ENCODE peak calls at places on chromosomes 6 and 20, in seven cellular contexts. E is CD8-positive, alpha-beta T cell; H is uterus; O is stomach; L is PC-9; B is CD8-positive, alpha-beta memory T cell; Z is sigmoid colon. I is an unnamed sample.

GRCh38 chr6:52377538-52378221 is 15.7 kb downstream of the PAQR8 start:
- DNase-seq in E (no peak), H (no peak), O (no peak), L (no peak), B (no peak), Z (no peak), I (no peak)

GRCh38 chr6:5537132-5537531 is 275.8 kb downstream of the FARS2 start:
- DNase-seq in E (no peak), H (no peak), O (no peak), L (no peak), B (no peak), Z (no peak), I (no peak)

GRCh38 chr6:31586596-31586995 is 519 bp downstream of the LST1 start:
- DNase-seq in E (no peak), H (no peak), O (no peak), L (no peak), B (peak; percentile 55), Z (no peak), I (no peak)

GRCh38 chr20:20255104-20255503 is 112.8 kb upstream of the INSM1 start:
- DNase-seq in E (no peak), H (no peak), O (no peak), L (no peak), B (no peak), Z (no peak), I (no peak)

GRCh38 chr6:26454641-26455040 is 3.1 kb upstream of the BTN2A1 start:
- DNase-seq in E (no peak), H (no peak), O (no peak), L (no peak), B (no peak), Z (no peak), I (no peak)

GRCh38 chr6:98581725-98582124 is 252.6 kb upstream of the POU3F2 start:
- DNase-seq in E (no peak), H (no peak), O (no peak), L (no peak), B (no peak), Z (no peak), I (peak; percentile 12)

GRCh38 chr6:25052181-25052580 is 116.4 kb upstream of the RIPOR2 start:
- DNase-seq in E (no peak), H (no peak), O (no peak), L (peak; percentile 71), B (no peak), Z (no peak), I (peak; percentile 51)

GRCh38 chr6:53376661-53377226 is 28.0 kb upstream of the ELOVL5 start:
- DNase-seq in E (no peak), H (no peak), O (no peak), L (no peak), B (no peak), Z (no peak), I (no peak)

GRCh38 chr6:106114492-106114891 is 28.4 kb downstream of the PRDM1 start:
- DNase-seq in E (no peak), H (no peak), O (no peak), L (no peak), B (peak; percentile 65), Z (no peak), I (no peak)

GRCh38 chr6:82331031-82331773 is 32.4 kb upstream of the TPBG start:
- DNase-seq in E (no peak), H (no peak), O (no peak), L (peak; percentile 89), B (no peak), Z (no peak), I (peak; percentile 79)

GRCh38 chr6:21201673-21202430 is 391.7 kb upstream of the SOX4 start:
- DNase-seq in E (no peak), H (no peak), O (no peak), L (peak; percentile 58), B (no peak), Z (no peak), I (peak; percentile 82)

GRCh38 chr20:62617711-62618483 is 24.4 kb upstream of the SLCO4A1 start:
- DNase-seq in E (peak; percentile 42), H (peak; percentile 71), O (peak; percentile 46), L (peak; percentile 58), B (peak; percentile 63), Z (peak; percentile 81), I (peak; percentile 80)

GRCh38 chr6:67818322-67818721 is 816.8 kb upstream of the ADGRB3 start:
- DNase-seq in E (no peak), H (no peak), O (no peak), L (no peak), B (no peak), Z (no peak), I (no peak)

GRCh38 chr20:24337074-24337473 is 132.4 kb upstream of the SYNDIG1 start:
- DNase-seq in E (no peak), H (no peak), O (no peak), L (peak; percentile 72), B (no peak), Z (no peak), I (peak; percentile 74)
- H3K27ac ChIP-seq in E (no peak overlapping the region), H (no peak overlapping the region), O (no peak overlapping the region), L (peak overlapping the region; percentile 48), B (no peak overlapping the region), Z (no peak overlapping the region), I (no peak overlapping the region)

GRCh38 chr6:43780293-43780692 is 10.3 kb downstream of the VEGFA start:
- DNase-seq in E (no peak), H (no peak), O (no peak), L (no peak), B (no peak), Z (no peak), I (no peak)

GRCh38 chr6:43781572-43781928 is 11.5 kb downstream of the VEGFA start:
- DNase-seq in E (no peak), H (no peak), O (no peak), L (no peak), B (no peak), Z (no peak), I (no peak)

GRCh38 chr6:43779864-43780260 is 9.9 kb downstream of the VEGFA start:
- DNase-seq in E (no peak), H (peak; percentile 77), O (peak; percentile 78), L (no peak), B (no peak), Z (no peak), I (no peak)

GRCh38 chr6:43781941-43782704 is 12.1 kb downstream of the VEGFA start:
- DNase-seq in E (no peak), H (no peak), O (no peak), L (no peak), B (no peak), Z (no peak), I (no peak)

DNA sequence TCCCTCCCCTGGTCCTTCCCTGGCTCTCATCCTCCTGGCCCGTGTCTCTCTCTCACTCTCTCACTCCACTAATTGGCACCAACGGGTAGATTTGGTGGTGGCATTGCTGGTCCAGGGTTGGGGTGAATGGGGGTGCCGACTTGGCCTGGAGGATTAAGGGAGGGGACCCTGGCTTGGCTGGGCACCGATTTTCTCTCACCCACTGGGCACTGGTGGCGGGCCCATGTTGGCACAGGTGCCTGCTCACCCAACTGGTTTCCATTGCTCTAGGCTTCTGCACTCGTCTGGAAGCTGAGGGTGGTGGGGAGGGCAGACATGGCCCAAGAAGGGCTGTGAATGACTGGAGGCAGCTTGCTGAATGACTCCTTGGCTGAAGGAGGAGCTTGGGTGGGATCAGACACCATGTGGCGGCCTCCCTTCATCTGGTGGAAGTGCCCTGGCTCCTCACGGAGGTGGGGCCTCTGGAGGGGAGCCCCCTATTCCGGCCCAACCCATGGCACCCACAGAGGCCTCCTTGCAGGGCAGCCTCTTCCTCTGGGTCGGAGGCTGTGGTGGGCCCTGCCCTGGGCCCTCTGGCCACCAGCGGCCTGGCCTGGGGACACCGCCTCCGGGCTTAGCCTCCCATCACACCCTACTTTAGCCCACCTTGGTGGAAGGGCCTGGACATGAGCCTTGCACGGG is 11.0 kb downstream of the VEGFA start:
- DNase-seq in E (no peak), H (no peak), O (no peak), L (no peak), B (no peak), Z (no peak), I (no peak)
- H3K36me3 ChIP-seq in E (no peaks in the 10 kb centered on the region), H (no peaks in the 10 kb centered on the region), O (peaks cover 99% of the 10 kb centered on the region), L (peaks cover 82% of the 10 kb centered on the region), B (no peaks in the 10 kb centered on the region), Z (peaks cover 8% of the 10 kb centered on the region), I (peaks cover 92% of the 10 kb centered on the region)

DNA sequence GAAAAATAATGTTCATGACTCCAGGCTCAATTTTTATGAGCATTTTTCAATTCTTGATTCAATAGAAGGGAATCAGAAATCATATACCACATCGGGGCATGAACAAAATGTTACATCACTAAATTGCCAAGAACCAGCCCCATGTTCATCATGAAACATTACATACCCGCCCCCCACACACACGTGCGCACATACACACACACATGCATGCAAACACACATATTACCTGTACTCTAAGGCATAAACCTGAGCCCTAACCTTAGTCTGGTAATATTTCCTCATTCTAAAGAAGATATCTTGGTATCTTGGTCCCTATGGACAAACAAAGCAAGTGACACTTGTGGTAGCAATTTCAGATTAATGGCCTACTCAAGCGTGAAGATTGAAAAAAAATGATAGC is 95.5 kb upstream of the DOK5 start:
- DNase-seq in E (no peak), H (no peak), O (no peak), L (no peak), B (no peak), Z (no peak), I (no peak)
- H3K27ac ChIP-seq in E (no peak overlapping the region), H (no peak overlapping the region), O (no peak overlapping the region), L (no peak overlapping the region), B (no peak overlapping the region), Z (no peak overlapping the region), I (no peak overlapping the region)

GRCh38 chr20:63699466-63700198 is 3.2 kb downstream of the TNFRSF6B start:
- DNase-seq in E (no peak), H (peak; percentile 32), O (no peak), L (no peak), B (peak; percentile 43), Z (peak; percentile 64), I (no peak)

GRCh38 chr20:63701329-63702035 is 5.0 kb downstream of the TNFRSF6B start:
- DNase-seq in E (no peak), H (peak; percentile 16), O (no peak), L (no peak), B (no peak), Z (peak; percentile 64), I (no peak)

GRCh38 chr20:63702036-63702665 is 5.6 kb downstream of the ARFRP1 start:
- DNase-seq in E (no peak), H (no peak), O (no peak), L (no peak), B (no peak), Z (no peak), I (no peak)

GRCh38 chr20:63700199-63701050 is 4.0 kb downstream of the TNFRSF6B start:
- DNase-seq in E (no peak), H (no peak), O (no peak), L (no peak), B (peak; percentile 42), Z (peak; percentile 66), I (no peak)

DNA sequence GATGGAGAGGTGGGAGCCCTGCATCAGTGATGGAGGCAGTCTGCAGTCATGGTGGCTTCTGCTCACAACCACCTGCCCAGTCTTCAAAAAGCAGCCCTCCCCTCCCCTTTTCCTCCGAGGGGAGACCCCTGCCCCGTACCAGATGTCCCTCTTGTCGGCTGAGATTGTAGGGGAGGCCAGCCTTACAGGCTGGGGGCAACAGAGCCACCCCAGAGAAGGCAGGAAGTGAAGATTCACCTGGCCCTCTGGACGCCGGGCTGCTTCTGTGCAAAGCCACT is 4.5 kb downstream of the TNFRSF6B start:
- DNase-seq in E (no peak), H (no peak), O (no peak), L (no peak), B (no peak), Z (no peak), I (no peak)
- H3K36me3 ChIP-seq in E (peaks cover 21% of the 10 kb centered on the region), H (no peaks in the 10 kb centered on the region), O (peaks cover 46% of the 10 kb centered on the region), L (peaks cover 17% of the 10 kb centered on the region), B (peaks cover 16% of the 10 kb centered on the region), Z (no peaks in the 10 kb centered on the region), I (peaks cover 23% of the 10 kb centered on the region)

I was measured in PC-3.